ENCODE peak calls at places on chromosomes 3 and 15, in five cellular contexts. O is stimulated activated naive CD8-positive, alpha-beta T cell treated with anti-CD3 and anti-CD28 coated beads, Interleukin-15, Interleukin-2, amounts not matched to agents 100 U/mL and 50 U/mL, for 24 hours; V is chondrocyte; K is HTR-8/SVneo; S is activated effector memory CD4-positive, alpha-beta T cell treated with anti-CD3 and anti-CD28 coated beads, Interleukin-2, amount 50 U/mL, for 16 hours. J is an unnamed sample.

GRCh38 chr3:128442070-128442469 is 24.6 kb downstream of the DNAJB8 start:
- DNase-seq in O (no peak), V (no peak), K (no peak), S (no peak), J (no peak)

GRCh38 chr15:39741258-39741657 is 41.4 kb downstream of the FSIP1 start:
- DNase-seq in O (no peak), V (no peak), K (no peak), S (no peak), J (peak)

GRCh38 chr3:131503328-131503650 is 518 bp upstream of the MRPL3 start:
- DNase-seq in O (no peak), V (no peak), K (no peak), S (no peak), J (no peak)

GRCh38 chr15:29674661-29675533 is 147.4 kb downstream of the TJP1 start:
- DNase-seq in O (peak), V (no peak), K (peak), S (no peak), J (peak)

GRCh38 chr3:33377931-33378330 is 62.3 kb downstream of the UBP1 start:
- DNase-seq in O (no peak), V (no peak), K (no peak), S (no peak), J (peak)

GRCh38 chr3:16012086-16012485 is 162.4 kb upstream of the GALNT15 start:
- DNase-seq in O (no peak), V (no peak), K (peak), S (no peak), J (peak)

GRCh38 chr15:64894395-64895056 is 17.2 kb upstream of the ANKDD1A start:
- DNase-seq in O (peak), V (no peak), K (no peak), S (peak), J (no peak)

GRCh38 chr3:9951962-9952805 is at the start of gene PRRT3:
- DNase-seq in O (peak), V (peak), K (peak), S (peak), J (peak)

GRCh38 chr3:61141184-61141583 is 110.1 kb downstream of the FHIT start:
- DNase-seq in O (no peak), V (no peak), K (no peak), S (no peak), J (no peak)

GRCh38 chr3:184739594-184740505 is 28.0 kb upstream of the MAGEF1 start:
- DNase-seq in O (no peak), V (no peak), K (no peak), S (no peak), J (no peak)

GRCh38 chr15:71114887-71115566 is at the start of gene THSD4:
- DNase-seq in O (peak), V (no peak), K (peak), S (peak), J (peak)

GRCh38 chr3:13308406-13308805 is 111.7 kb downstream of the NUP210 start:
- DNase-seq in O (peak), V (peak), K (peak), S (no peak), J (peak)

GRCh38 chr3:188899887-188900286 is 271.9 kb upstream of the TPRG1 start:
- DNase-seq in O (no peak), V (no peak), K (no peak), S (no peak), J (no peak)

GRCh38 chr15:74302821-74303359 is 64.6 kb downstream of the CYP11A1 start:
- DNase-seq in O (peak), V (no peak), K (peak), S (peak), J (peak)

GRCh38 chr15:101017041-101017754 is 98.0 kb downstream of the LRRK1 start:
- DNase-seq in O (no peak), V (no peak), K (no peak), S (no peak), J (no peak)

GRCh38 chr15:92074161-92074560 is 220.7 kb downstream of the SLCO3A1 start:
- DNase-seq in O (no peak), V (no peak), K (no peak), S (no peak), J (no peak)

GRCh38 chr3:190826018-190826417 is 36.5 kb downstream of the GMNC start:
- DNase-seq in O (no peak), V (no peak), K (no peak), S (no peak), J (peak)